ENCODE peak calls at places on chromosomes 12 and 14, in four cellular contexts. G, P, A and K are unnamed samples.

GRCh38 chr14:25108959-25109358 is 59.0 kb upstream of the STXBP6 start:
- DNase-seq in G (no peak), P (no peak), A (no peak), K (no peak)

GRCh38 chr14:89620436-89620835 is 203.4 kb upstream of the FOXN3 start:
- DNase-seq in G (no peak), P (no peak), A (no peak), K (no peak)

GRCh38 chr12:64826234-64826633 is 1.8 kb downstream of the TBC1D30 start:
- DNase-seq in G (no peak), P (peak; percentile 80), A (peak; percentile 64), K (no peak)

GRCh38 chr14:58560208-58560607 is 77.6 kb upstream of the DACT1 start:
- DNase-seq in G (no peak), P (peak; percentile 89), A (no peak), K (no peak)

GRCh38 chr12:52655251-52655650 is 3.2 kb upstream of the KRT2 start:
- DNase-seq in G (no peak), P (no peak), A (no peak), K (no peak)

GRCh38 chr12:45214739-45215418 is 1.0 kb upstream of the ANO6 start:
- DNase-seq in G (no peak), P (peak; percentile 49), A (no peak), K (no peak)

GRCh38 chr14:72751276-72752033 is 142.4 kb downstream of the DPF3 start:
- DNase-seq in G (no peak), P (no peak), A (no peak), K (no peak)

GRCh38 chr14:92841930-92842329 is 47.8 kb downstream of the GOLGA5 start:
- DNase-seq in G (no peak), P (no peak), A (no peak), K (no peak)

GRCh38 chr12:77697126-77697525 is 133.6 kb upstream of the NAV3 start:
- DNase-seq in G (no peak), P (no peak), A (no peak), K (no peak)

GRCh38 chr12:56028511-56029165 is 7.8 kb downstream of the IKZF4 start:
- DNase-seq in G (no peak), P (no peak), A (no peak), K (no peak)

GRCh38 chr14:71918955-71919354 is 13.3 kb upstream of the RGS6 start:
- DNase-seq in G (no peak), P (peak; percentile 77), A (no peak), K (no peak)

GRCh38 chr12:11839093-11839641 is 189.7 kb downstream of the ETV6 start:
- DNase-seq in G (peak; percentile 59), P (no peak), A (no peak), K (no peak)

GRCh38 chr12:105214141-105214540 is 21.8 kb downstream of the APPL2 start:
- DNase-seq in G (no peak), P (no peak), A (no peak), K (no peak)

GRCh38 chr12:49980501-49981158 is 7.9 kb downstream of the AQP6 start:
- DNase-seq in G (no peak), P (no peak), A (no peak), K (no peak)

GRCh38 chr14:81516941-81517797 is 16.5 kb downstream of the SEL1L start:
- DNase-seq in G (no peak), P (no peak), A (no peak), K (no peak)

GRCh38 chr12:48029401-48029770 is 25.1 kb upstream of the COL2A1 start:
- DNase-seq in G (no peak), P (no peak), A (no peak), K (no peak)

GRCh38 chr12:124278389-124279101 is 16.3 kb upstream of the RFLNA start:
- DNase-seq in G (peak; percentile 45), P (no peak), A (no peak), K (no peak)

GRCh38 chr12:65656156-65656885 is 168.0 kb upstream of the HMGA2 start:
- DNase-seq in G (no peak), P (no peak), A (no peak), K (no peak)

GRCh38 chr14:103483600-103483999 is 39.0 kb downstream of the CKB start:
- DNase-seq in G (no peak), P (no peak), A (no peak), K (no peak)

GRCh38 chr14:99568567-99569560 is 35.1 kb downstream of the CCDC85C start:
- DNase-seq in G (no peak), P (peak; percentile 35), A (no peak), K (peak; percentile 90)

GRCh38 chr14:65268594-65268993 is 143.9 kb upstream of the FUT8 start:
- DNase-seq in G (no peak), P (no peak), A (no peak), K (no peak)

GRCh38 chr12:45654002-45654401 is 75.5 kb upstream of the ARID2 start:
- DNase-seq in G (no peak), P (no peak), A (no peak), K (no peak)

GRCh38 chr12:120394483-120395367 is 25.8 kb upstream of the MSI1 start:
- DNase-seq in G (no peak), P (no peak), A (no peak), K (no peak)

GRCh38 chr14:75469606-75470237 is 41.9 kb downstream of the JDP2 start:
- DNase-seq in G (peak; percentile 13), P (no peak), A (no peak), K (no peak)

GRCh38 chr14:104441275-104442106 is 138.1 kb upstream of the C14orf180 start:
- DNase-seq in G (no peak), P (no peak), A (peak; percentile 4), K (no peak)

GRCh38 chr12:53208877-53209463 is 1.9 kb upstream of the ITGB7 start:
- DNase-seq in G (no peak), P (no peak), A (peak; percentile 67), K (no peak)

GRCh38 chr12:102479099-102479887 is 1.1 kb downstream of the IGF1 start:
- DNase-seq in G (peak; percentile 11), P (peak; percentile 53), A (no peak), K (no peak)

GRCh38 chr12:109098142-109098652 is 800 bp downstream of the UNG start:
- DNase-seq in G (no peak), P (no peak), A (no peak), K (peak; percentile 94)

GRCh38 chr12:76878045-76878898 is 547 bp downstream of the CSRP2 start:
- DNase-seq in G (no peak), P (peak; percentile 70), A (no peak), K (no peak)

GRCh38 chr14:61211476-61212262 is 69.5 kb downstream of the TMEM30B start:
- DNase-seq in G (no peak), P (no peak), A (no peak), K (no peak)

GRCh38 chr14:73180385-73180805 is 44.1 kb downstream of the PSEN1 start:
- DNase-seq in G (no peak), P (peak; percentile 19), A (no peak), K (no peak)